ENCODE peak calls at places on chromosomes 5 and 9, in ten cellular contexts. F is body of pancreas, L is WERI-Rb-1, H is lower leg skin, G is AG04449, W is fibroblast of pulmonary artery, V is fibroblast of lung, T is choroid plexus epithelial cell, E is pancreas, Q is HFF-Myc. Y is an unnamed sample.

GRCh38 chr9:34374339-34374738 is 2.4 kb downstream of the MYORG start:
- DNase-seq in H (no peak), V (no peak), L (no peak), E (no peak), Q (no peak), W (no peak), T (no peak), G (no peak), F (no peak), Y (no peak)

GRCh38 chr5:147731708-147732551 is 50.6 kb downstream of the JAKMIP2 start:
- DNase-seq in W (no peak), Q (no peak), H (no peak), E (no peak), G (no peak), F (no peak), V (no peak), L (no peak), T (no peak), Y (no peak)

GRCh38 chr5:6391151-6391550 is 12.8 kb upstream of the MED10 start:
- DNase-seq in H (no peak), L (no peak), F (no peak), Q (no peak), G (no peak), T (no peak), E (no peak), V (no peak), W (no peak), Y (no peak)

GRCh38 chr5:140996055-140996454 is 29.8 kb downstream of the PCDHAC2 start:
- DNase-seq in H (no peak), W (peak; percentile 8), L (no peak), F (no peak), E (no peak), Q (no peak), T (no peak), G (no peak), V (no peak), Y (no peak)

GRCh38 chr5:110321117-110321516 is 405.4 kb downstream of the TMEM232 start:
- DNase-seq in F (no peak), L (no peak), W (no peak), T (peak; percentile 50), H (no peak), Q (no peak), E (no peak), V (peak; percentile 86), G (peak; percentile 12), Y (peak; percentile 54)

GRCh38 chr9:115013998-115014397 is 83.6 kb upstream of the TNFSF8 start:
- DNase-seq in E (peak; percentile 70), T (peak; percentile 90), W (peak; percentile 85), Q (no peak), H (no peak), V (peak; percentile 66), F (peak; percentile 62), L (peak; percentile 85), G (no peak), Y (peak; percentile 82)

GRCh38 chr9:3828495-3828894 is 302.7 kb upstream of the RFX3 start:
- DNase-seq in W (peak; percentile 62), L (no peak), Q (no peak), F (no peak), V (peak; percentile 79), E (no peak), T (peak; percentile 67), G (no peak), H (no peak), Y (peak; percentile 80)

GRCh38 chr9:28547469-28547981 is 974.2 kb upstream of the C9orf72 start:
- DNase-seq in W (no peak), T (no peak), L (no peak), F (no peak), Q (no peak), H (no peak), V (no peak), G (no peak), E (no peak), Y (no peak)

GRCh38 chr9:5178126-5178805 is 7.2 kb downstream of the INSL6 start:
- DNase-seq in H (no peak), L (no peak), W (no peak), G (no peak), T (no peak), F (no peak), E (no peak), V (no peak), Q (no peak), Y (no peak)

GRCh38 chr9:79817469-79818004 is 245.8 kb downstream of the TLE4 start:
- DNase-seq in V (peak; percentile 52), T (no peak), E (no peak), Q (no peak), G (no peak), F (no peak), W (no peak), L (no peak), H (peak; percentile 20), Y (no peak)

GRCh38 chr5:179885491-179886090 is 22.1 kb downstream of the TBC1D9B start:
- DNase-seq in G (no peak), T (no peak), E (no peak), W (no peak), F (no peak), V (no peak), Q (no peak), L (no peak), H (no peak), Y (no peak)

GRCh38 chr5:135880278-135880677 is 15.4 kb downstream of the IL9 start:
- DNase-seq in H (no peak), W (no peak), T (peak; percentile 13), Q (no peak), V (no peak), F (no peak), L (peak; percentile 56), G (no peak), E (no peak), Y (no peak)

GRCh38 chr5:150540042-150540441 is 32.1 kb downstream of the NDST1 start:
- DNase-seq in F (no peak), W (no peak), E (no peak), V (no peak), H (no peak), T (no peak), Q (no peak), G (no peak), L (no peak), Y (no peak)

GRCh38 chr5:143543358-143544255 is 140.1 kb upstream of the NR3C1 start:
- DNase-seq in G (no peak), V (peak; percentile 81), T (peak; percentile 59), H (no peak), E (no peak), L (no peak), Q (no peak), W (peak; percentile 44), F (no peak), Y (peak; percentile 75)

GRCh38 chr5:3352711-3353110 is 242.9 kb upstream of the IRX1 start:
- DNase-seq in E (no peak), T (no peak), W (no peak), G (no peak), Q (no peak), V (no peak), F (no peak), L (no peak), H (no peak), Y (no peak)

GRCh38 chr5:135578685-135579341 is at the start of gene CXCL14:
- DNase-seq in W (peak; percentile 63), E (no peak), F (no peak), T (peak; percentile 63), G (no peak), H (peak; percentile 84), V (peak; percentile 87), L (peak; percentile 53), Q (no peak), Y (peak; percentile 67)

GRCh38 chr5:113935453-113935852 is 422.0 kb downstream of the YTHDC2 start:
- DNase-seq in H (no peak), G (no peak), T (no peak), W (no peak), V (no peak), L (no peak), E (no peak), F (no peak), Q (no peak), Y (no peak)

DNA sequence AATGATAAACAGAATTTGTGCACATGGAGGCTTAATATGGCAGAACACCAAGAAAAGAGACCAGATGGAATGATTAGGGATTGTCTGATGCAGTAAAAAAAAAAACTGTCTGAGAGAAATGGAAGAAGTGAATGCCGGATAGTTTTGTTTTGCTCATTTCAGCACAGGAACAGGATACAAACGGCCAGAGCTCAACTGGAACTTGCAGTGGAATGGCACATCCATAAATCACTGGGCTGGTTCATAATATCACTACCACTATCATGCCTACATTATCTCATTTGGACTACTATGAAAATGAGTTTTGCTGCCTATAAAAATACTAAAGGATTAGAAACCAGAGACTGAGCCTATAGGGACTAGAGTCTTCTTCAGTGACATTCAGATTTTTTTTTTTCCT is 9.7 kb downstream of the PTAR1 start:
- DNase-seq in V (no peak), L (no peak), F (no peak), W (no peak), E (no peak), G (no peak), Q (no peak), H (no peak), T (no peak), Y (no peak)
- H3K4me3 ChIP-seq in V (no peak overlapping the region), L (no peak overlapping the region), F (no peak overlapping the region), W (no peak overlapping the region), E (no peak overlapping the region), G (no peak overlapping the region), Q (no peak overlapping the region), H (no peak overlapping the region), T (no peak overlapping the region), Y (no peak overlapping the region)

GRCh38 chr5:40798012-40798855 is at the start of gene PRKAA1:
- DNase-seq in H (peak; percentile 78), T (peak; percentile 89), L (peak; percentile 90), F (peak; percentile 89), V (peak; percentile 82), Q (peak; percentile 31), W (peak; percentile 89), E (peak; percentile 88), G (no peak), Y (peak; percentile 85)
- TF ChIP-seq CTCF in H (no peak), T (peak; percentile 49), L (peak; percentile 71), F (peak; percentile 77), V (peak; percentile 38), Q (peak; percentile 49), W (peak; percentile 26), E (peak; percentile 58), G (peak; percentile 86), Y (peak; percentile 41)

GRCh38 chr9:16679327-16679821 is 191.1 kb downstream of the BNC2 start:
- DNase-seq in F (no peak), H (no peak), G (no peak), T (no peak), V (peak; percentile 73), L (no peak), Q (peak; percentile 87), W (no peak), E (no peak), Y (peak; percentile 80)
- H3K4me3 ChIP-seq in F (no peak overlapping the region), H (no peak overlapping the region), G (no peak overlapping the region), T (no peak overlapping the region), V (no peak overlapping the region), L (no peak overlapping the region), Q (no peak overlapping the region), W (no peak overlapping the region), E (no peak overlapping the region), Y (no peak overlapping the region)

GRCh38 chr9:30198463-30199309 is 2185.8 kb upstream of the ACO1 start:
- DNase-seq in E (no peak), G (no peak), Q (no peak), L (no peak), T (no peak), F (no peak), V (no peak), W (no peak), H (no peak), Y (no peak)
- TF ChIP-seq CTCF in E (no peak), G (no peak), Q (no peak), L (no peak), T (no peak), F (no peak), V (no peak), W (no peak), H (no peak), Y (no peak)